ENCODE peak calls at places on chromosome 10, in four cellular contexts. W is stromal cell of bone marrow, N is SW480, X is NCI-H1436. Q is an unnamed sample.

GRCh38 chr10:78584666-78585065 is 484.1 kb upstream of the ZMIZ1 start:
- DNase-seq in X (no peak), W (no peak), N (no peak), Q (peak; percentile 66)

GRCh38 chr10:124999433-125000365 is 57.8 kb downstream of the ZRANB1 start:
- DNase-seq in W (peak; percentile 84), N (no peak), X (no peak), Q (peak; percentile 40)

GRCh38 chr10:35795131-35795819 is 153.2 kb upstream of the FZD8 start:
- DNase-seq in N (no peak), W (peak; percentile 41), X (no peak), Q (no peak)

GRCh38 chr10:112461029-112461887 is 14.2 kb downstream of the VTI1A start:
- DNase-seq in N (peak; percentile 58), W (peak; percentile 26), X (no peak), Q (no peak)

GRCh38 chr10:25933653-25934608 is at the start of gene MYO3A:
- DNase-seq in N (no peak), W (no peak), X (peak; percentile 56), Q (no peak)

GRCh38 chr10:13973742-13974141 is 357.0 kb downstream of the FRMD4A start:
- DNase-seq in X (no peak), N (no peak), W (no peak), Q (no peak)

GRCh38 chr10:24858244-24858907 is 94.0 kb downstream of the PRTFDC1 start:
- DNase-seq in X (peak; percentile 61), N (no peak), W (no peak), Q (no peak)

GRCh38 chr10:35223016-35223415 is 96.4 kb downstream of the CREM start:
- DNase-seq in X (no peak), N (no peak), W (no peak), Q (no peak)

GRCh38 chr10:59674211-59674836 is 35.3 kb downstream of the SLC16A9 start:
- DNase-seq in N (peak; percentile 5), X (no peak), W (peak; percentile 84), Q (peak; percentile 28)

GRCh38 chr10:6396652-6397051 is 183.4 kb downstream of the PRKCQ start:
- DNase-seq in X (no peak), W (no peak), N (no peak), Q (no peak)

GRCh38 chr10:70234668-70235447 is 1.6 kb upstream of the PPA1 start:
- DNase-seq in N (no peak), X (no peak), W (peak; percentile 77), Q (peak; percentile 37)

GRCh38 chr10:86413046-86413728 is 46.6 kb upstream of the GRID1 start:
- DNase-seq in W (peak; percentile 27), X (no peak), N (no peak), Q (no peak)

GRCh38 chr10:14397069-14397468 is 66.3 kb upstream of the FRMD4A start:
- DNase-seq in X (no peak), N (peak; percentile 91), W (peak; percentile 93), Q (peak; percentile 45)

GRCh38 chr10:42488416-42488815 is 150.0 kb downstream of the ZNF33B start:
- DNase-seq in N (no peak), X (no peak), W (peak; percentile 45), Q (no peak)

GRCh38 chr10:102613761-102614160 is 30.5 kb upstream of the TRIM8 start:
- DNase-seq in X (no peak), W (no peak), N (no peak), Q (no peak)

GRCh38 chr10:84668186-84668763 is 339.9 kb downstream of the CCSER2 start:
- DNase-seq in N (no peak), X (peak; percentile 69), W (no peak), Q (no peak)

Q was measured in uterus.